ENCODE peak calls at places on chromosome 12, in eight cellular contexts. U is activated B cell treated with CpG ODN at 0.5 μM for 24 hours, Q is lung, N is HCT116, B is OCI-LY7, T is endothelial cell, P is nephron progenitor cell, W is cardiac muscle cell. Z is an unnamed sample.

GRCh38 chr12:19946549-19946948 is 421.8 kb upstream of the PDE3A start:
- DNase-seq in U (no peak), Q (no peak), N (no peak), B (no peak), T (no peak), P (no peak), W (no peak), Z (no peak)

GRCh38 chr12:95169368-95169767 is 47.9 kb downstream of the FGD6 start:
- DNase-seq in U (no peak), Q (no peak), N (peak), B (no peak), T (no peak), P (no peak), W (no peak), Z (no peak)

GRCh38 chr12:59459966-59460365 is 135.9 kb upstream of the SLC16A7 start:
- DNase-seq in U (no peak), Q (no peak), N (no peak), B (no peak), T (no peak), P (no peak), W (no peak), Z (no peak)

GRCh38 chr12:44654641-44655625 is 221.2 kb downstream of the NELL2 start:
- DNase-seq in U (no peak), Q (no peak), N (no peak), B (peak), T (no peak), P (peak), W (peak), Z (no peak)

GRCh38 chr12:117472983-117473382 is 111.6 kb upstream of the NOS1 start:
- DNase-seq in U (no peak), Q (no peak), N (peak), B (no peak), T (peak), P (peak), W (peak), Z (peak)

GRCh38 chr12:84315926-84316325 is 596.7 kb downstream of the SLC6A15 start:
- DNase-seq in U (no peak), Q (no peak), N (no peak), B (no peak), T (no peak), P (no peak), W (no peak), Z (no peak)

GRCh38 chr12:53289891-53290290 is 5.5 kb upstream of the PFDN5 start:
- DNase-seq in U (no peak), Q (no peak), N (no peak), B (no peak), T (no peak), P (no peak), W (no peak), Z (no peak)

GRCh38 chr12:96196781-96197180 is 2.6 kb downstream of the ELK3 start:
- DNase-seq in U (no peak), Q (no peak), N (no peak), B (no peak), T (no peak), P (no peak), W (no peak), Z (no peak)

GRCh38 chr12:54251667-54252284 is 28.1 kb downstream of the CBX5 start:
- DNase-seq in U (no peak), Q (no peak), N (peak), B (peak), T (no peak), P (no peak), W (peak), Z (no peak)

GRCh38 chr12:74980510-74980909 is 229.1 kb downstream of the KCNC2 start:
- DNase-seq in U (no peak), Q (no peak), N (no peak), B (no peak), T (no peak), P (peak), W (peak), Z (no peak)

GRCh38 chr12:52146822-52147366 is 44.9 kb downstream of the KRT80 start:
- DNase-seq in U (no peak), Q (no peak), N (no peak), B (no peak), T (no peak), P (no peak), W (no peak), Z (no peak)

GRCh38 chr12:31896514-31897039 is 62.6 kb upstream of the RESF1 start:
- DNase-seq in U (peak), Q (peak), N (no peak), B (peak), T (no peak), P (no peak), W (no peak), Z (no peak)

GRCh38 chr12:56991319-56991906 is 14.9 kb downstream of the ZBTB39 start:
- DNase-seq in U (no peak), Q (peak), N (no peak), B (no peak), T (peak), P (no peak), W (no peak), Z (no peak)

DNA sequence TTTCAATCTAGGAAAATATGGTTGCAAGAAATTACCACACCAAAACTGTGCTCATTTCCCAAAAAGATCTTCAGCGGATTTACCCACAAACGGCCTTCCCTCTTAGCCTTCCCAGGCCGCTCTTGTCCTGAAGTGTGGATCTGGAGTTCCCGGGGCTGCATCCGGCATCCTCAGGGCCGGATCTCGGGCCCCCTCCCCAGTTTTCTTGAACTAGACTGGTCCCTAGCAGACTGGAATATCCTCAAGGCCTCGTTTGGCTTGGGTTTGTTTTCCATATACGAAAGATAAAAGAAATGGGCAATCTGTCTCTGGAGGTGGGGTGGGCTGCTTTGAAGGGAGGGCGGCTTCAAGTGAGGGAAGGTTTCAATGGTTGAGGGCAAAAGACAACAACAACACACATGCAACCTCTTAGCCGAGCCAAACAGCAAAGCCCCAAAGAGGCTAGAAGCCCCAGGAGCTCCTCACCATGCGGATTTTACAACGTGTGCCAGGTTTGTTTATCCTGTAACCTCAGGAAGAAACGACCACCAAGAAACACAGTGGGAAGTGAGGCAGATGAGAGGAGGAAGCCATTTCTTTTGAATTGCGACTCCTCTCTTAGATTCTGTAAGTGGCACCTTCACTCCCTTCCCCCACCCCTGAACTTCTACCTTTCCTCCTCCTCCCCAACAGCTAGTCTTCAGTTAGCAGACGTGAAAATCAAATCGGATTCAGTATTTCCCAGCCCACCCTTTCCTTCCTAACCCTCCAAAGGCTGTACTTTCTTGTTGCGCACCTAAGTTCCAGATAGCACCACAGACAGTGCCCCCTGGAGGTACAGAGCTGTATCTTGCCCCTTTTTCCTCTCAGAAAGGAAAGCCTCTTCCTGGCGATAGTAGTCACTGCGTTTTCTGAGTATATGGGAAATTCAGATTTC is 2.6 kb downstream of the MYF6 start:
- DNase-seq in U (no peak), Q (no peak), N (peak), B (peak), T (no peak), P (peak), W (peak), Z (no peak)
- TF ChIP-seq CTCF in U (no peak), Q (no peak), N (peak), B (peak), T (peak), P (peak), W (peak), Z (peak)

DNA sequence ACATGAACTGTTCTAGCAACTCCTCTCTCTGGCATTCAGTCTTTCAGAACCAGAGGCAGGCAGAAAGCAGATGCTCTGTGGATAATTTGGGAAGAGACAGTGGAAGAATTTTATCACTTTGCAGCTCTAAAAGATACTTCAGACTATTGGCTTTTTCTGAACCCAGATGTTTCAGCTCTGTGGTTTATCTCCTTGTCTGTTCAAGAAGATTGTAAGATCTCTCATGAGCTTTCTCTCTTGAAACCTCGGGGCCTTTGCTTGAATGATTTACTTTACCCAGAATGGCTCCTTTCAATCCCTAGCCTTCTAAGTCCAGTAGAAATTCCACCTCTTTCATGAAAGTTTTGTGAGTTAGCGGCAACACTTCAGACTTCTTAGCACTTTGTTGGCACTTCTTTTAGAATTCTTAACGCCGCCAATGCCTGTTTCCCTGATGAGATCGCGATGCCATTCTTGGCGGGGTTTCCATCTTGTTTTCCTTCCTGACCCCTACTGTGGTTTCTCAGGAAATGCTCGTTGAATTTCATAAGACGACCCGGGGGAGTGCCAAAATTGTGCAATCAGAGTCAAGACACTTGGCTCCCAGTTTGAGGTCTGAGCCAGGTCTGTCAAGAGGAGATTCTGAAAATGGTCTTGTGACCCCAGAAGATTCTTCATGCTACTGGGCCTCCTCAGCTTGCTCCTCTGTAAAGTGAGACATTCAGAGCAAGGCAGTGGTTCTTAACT is 107.0 kb upstream of the PRICKLE1 start:
- DNase-seq in U (no peak), Q (peak), N (no peak), B (no peak), T (no peak), P (no peak), W (no peak), Z (no peak)
- TF ChIP-seq CTCF in U (no peak), Q (no peak), N (no peak), B (no peak), T (no peak), P (no peak), W (no peak), Z (no peak)

DNA sequence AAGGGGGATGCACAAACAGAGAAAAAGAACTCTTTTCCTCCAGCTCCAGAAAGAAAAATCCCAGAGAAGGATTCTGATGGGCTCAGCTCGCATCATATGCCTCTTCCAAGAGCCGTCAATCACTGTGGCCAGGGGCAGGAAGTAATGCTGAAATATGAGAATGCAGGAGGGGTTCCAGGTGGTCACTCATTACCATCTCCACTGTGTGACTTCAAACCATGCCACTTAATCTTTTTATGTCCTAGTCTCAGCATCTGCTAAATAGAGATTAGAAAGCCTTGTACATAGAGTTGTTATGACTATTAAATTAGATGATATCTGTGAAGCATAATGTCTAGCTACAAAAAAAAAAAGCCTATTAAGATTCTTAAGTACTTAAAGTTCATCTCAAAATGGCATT is 65.6 kb upstream of the FICD start:
- DNase-seq in U (no peak), Q (no peak), N (no peak), B (no peak), T (no peak), P (peak), W (no peak), Z (no peak)
- TF ChIP-seq CTCF in U (no peak), Q (no peak), N (no peak), B (no peak), T (no peak), P (no peak), W (no peak), Z (no peak)

GRCh38 chr12:124676725-124677462 is 109.5 kb upstream of the NCOR2 start:
- DNase-seq in U (no peak), Q (no peak), N (no peak), B (no peak), T (no peak), P (no peak), W (no peak), Z (no peak)

GRCh38 chr12:124675881-124676688 is 108.7 kb upstream of the NCOR2 start:
- DNase-seq in U (no peak), Q (no peak), N (no peak), B (no peak), T (no peak), P (peak), W (no peak), Z (no peak)

GRCh38 chr12:124677552-124678356 is 110.3 kb upstream of the NCOR2 start:
- DNase-seq in U (no peak), Q (no peak), N (no peak), B (peak), T (no peak), P (no peak), W (no peak), Z (no peak)

GRCh38 chr12:124673881-124674617 is 106.6 kb upstream of the NCOR2 start:
- DNase-seq in U (no peak), Q (no peak), N (no peak), B (no peak), T (no peak), P (no peak), W (no peak), Z (no peak)

GRCh38 chr12:124674937-124675336 is 107.5 kb upstream of the NCOR2 start:
- DNase-seq in U (no peak), Q (no peak), N (no peak), B (no peak), T (no peak), P (no peak), W (no peak), Z (no peak)
- TF ChIP-seq CTCF in U (no peak), Q (no peak), N (no peak), B (no peak), T (no peak), P (no peak), W (no peak), Z (no peak)

GRCh38 chr12:103884316-103884715 is 43.3 kb upstream of the NT5DC3 start:
- DNase-seq in U (no peak), Q (no peak), N (no peak), B (peak), T (no peak), P (no peak), W (peak), Z (no peak)

GRCh38 chr12:103879878-103880277 is 38.8 kb upstream of the NT5DC3 start:
- DNase-seq in U (no peak), Q (no peak), N (no peak), B (no peak), T (no peak), P (no peak), W (no peak), Z (no peak)

GRCh38 chr12:103881261-103881660 is 40.2 kb upstream of the NT5DC3 start:
- DNase-seq in U (no peak), Q (no peak), N (no peak), B (peak), T (no peak), P (no peak), W (no peak), Z (no peak)

GRCh38 chr12:103880299-103881142 is 39.5 kb upstream of the NT5DC3 start:
- DNase-seq in U (no peak), Q (no peak), N (no peak), B (no peak), T (peak), P (no peak), W (no peak), Z (no peak)

GRCh38 chr12:103882861-103883596 is 42.0 kb upstream of the NT5DC3 start:
- DNase-seq in U (no peak), Q (no peak), N (no peak), B (no peak), T (no peak), P (no peak), W (no peak), Z (no peak)
- TF ChIP-seq CTCF in U (no peak), Q (no peak), N (no peak), B (no peak), T (no peak), P (no peak), W (no peak), Z (no peak)

GRCh38 chr12:46942579-46942978 is 116.8 kb upstream of the SLC38A4 start:
- DNase-seq in U (no peak), Q (no peak), N (no peak), B (no peak), T (no peak), P (no peak), W (no peak), Z (no peak)
- TF ChIP-seq CTCF in U (no peak), Q (no peak), N (no peak), B (no peak), T (no peak), P (no peak), W (no peak), Z (no peak)

GRCh38 chr12:86713121-86713520 is 456.9 kb upstream of the MGAT4C start:
- DNase-seq in U (no peak), Q (no peak), N (no peak), B (no peak), T (no peak), P (no peak), W (no peak), Z (no peak)

GRCh38 chr12:86712425-86712843 is 456.2 kb upstream of the MGAT4C start:
- DNase-seq in U (no peak), Q (no peak), N (peak), B (no peak), T (no peak), P (no peak), W (no peak), Z (no peak)

GRCh38 chr12:86710110-86710509 is 453.9 kb upstream of the MGAT4C start:
- DNase-seq in U (no peak), Q (no peak), N (no peak), B (no peak), T (no peak), P (no peak), W (no peak), Z (no peak)

DNA sequence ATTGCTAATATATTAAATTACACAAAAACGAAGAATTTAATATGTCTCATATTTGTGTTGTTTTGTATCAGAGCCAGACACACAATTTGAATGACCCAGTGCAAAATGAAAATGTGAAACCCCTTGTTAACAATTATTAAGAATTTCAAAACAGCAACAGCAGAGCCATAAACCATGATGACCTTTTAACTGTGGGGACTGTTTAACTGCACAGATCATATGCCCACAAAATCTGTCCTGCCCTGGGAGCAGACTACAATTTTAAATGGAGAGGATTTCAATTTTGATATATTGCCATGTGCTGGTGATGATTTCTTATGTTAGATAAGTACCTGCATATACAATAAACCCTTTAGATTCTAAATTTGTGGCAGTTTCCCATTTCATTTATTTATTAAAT is 455.5 kb upstream of the MGAT4C start:
- DNase-seq in U (no peak), Q (no peak), N (no peak), B (no peak), T (no peak), P (no peak), W (no peak), Z (no peak)
- TF ChIP-seq CTCF in U (no peak), Q (no peak), N (no peak), B (no peak), T (no peak), P (no peak), W (no peak), Z (no peak)

Z was measured in progenitor cell of endocrine pancreas.